ENCODE peak calls at places on chromosomes 12 and 14, in ten cellular contexts. W, Z, Q, J, I, F, D, L, H and B are unnamed samples.

GRCh38 chr12:123384318-123384993 is 524 bp downstream of the KMT5A start:
- DNase-seq in W (no peak), Z (no peak), Q (no peak), J (no peak), I (no peak), F (no peak), D (peak), L (no peak), H (peak), B (no peak)

GRCh38 chr14:93751946-93752660 is 36.2 kb downstream of the PRIMA1 start:
- DNase-seq in W (no peak), Z (no peak), Q (no peak), J (no peak), I (no peak), F (no peak), D (no peak), L (no peak), H (no peak), B (no peak)

GRCh38 chr14:36931796-36932195 is 240.6 kb downstream of the SLC25A21 start:
- DNase-seq in W (no peak), Z (no peak), Q (no peak), J (no peak), I (no peak), F (no peak), D (no peak), L (no peak), H (no peak), B (no peak)

GRCh38 chr12:105942316-105942715 is 196.4 kb downstream of the NUAK1 start:
- DNase-seq in W (no peak), Z (no peak), Q (no peak), J (no peak), I (no peak), F (no peak), D (no peak), L (no peak), H (no peak), B (no peak)

GRCh38 chr14:58796636-58797429 is 159.1 kb downstream of the DACT1 start:
- DNase-seq in W (no peak), Z (no peak), Q (no peak), J (no peak), I (no peak), F (no peak), D (peak), L (no peak), H (peak), B (no peak)

GRCh38 chr12:111606651-111607232 is 7.6 kb upstream of the ATXN2 start:
- DNase-seq in W (no peak), Z (no peak), Q (no peak), J (no peak), I (no peak), F (no peak), D (no peak), L (no peak), H (no peak), B (no peak)

GRCh38 chr14:81211844-81212243 is 8.9 kb downstream of the GTF2A1 start:
- DNase-seq in W (peak), Z (no peak), Q (no peak), J (no peak), I (no peak), F (no peak), D (peak), L (peak), H (no peak), B (no peak)

GRCh38 chr14:61280092-61280525 is 1.0 kb downstream of the TMEM30B start:
- DNase-seq in W (no peak), Z (peak), Q (no peak), J (no peak), I (peak), F (peak), D (no peak), L (no peak), H (no peak), B (no peak)

GRCh38 chr14:91252901-91253794 is 8.6 kb upstream of the GPR68 start:
- DNase-seq in W (no peak), Z (peak), Q (no peak), J (peak), I (peak), F (no peak), D (peak), L (no peak), H (peak), B (peak)

GRCh38 chr12:114976959-114977358 is 293.0 kb upstream of the TBX3 start:
- DNase-seq in W (peak), Z (no peak), Q (peak), J (no peak), I (no peak), F (no peak), D (no peak), L (peak), H (no peak), B (no peak)

GRCh38 chr14:32370720-32371119 is 41.6 kb downstream of the AKAP6 start:
- DNase-seq in W (peak), Z (no peak), Q (peak), J (no peak), I (no peak), F (no peak), D (no peak), L (peak), H (no peak), B (no peak)

GRCh38 chr14:36451346-36452065 is 68.5 kb downstream of the NKX2-1 start:
- DNase-seq in W (no peak), Z (no peak), Q (no peak), J (no peak), I (peak), F (no peak), D (no peak), L (no peak), H (no peak), B (no peak)

GRCh38 chr14:56686416-56686815 is 106.8 kb downstream of the TMEM260 start:
- DNase-seq in W (no peak), Z (peak), Q (no peak), J (no peak), I (no peak), F (no peak), D (no peak), L (no peak), H (peak), B (no peak)

GRCh38 chr12:40020261-40020691 is 85.6 kb downstream of the SLC2A13 start:
- DNase-seq in W (no peak), Z (no peak), Q (no peak), J (no peak), I (no peak), F (no peak), D (no peak), L (no peak), H (no peak), B (no peak)

GRCh38 chr12:31650927-31651326 is 8.6 kb upstream of the ETFBKMT start:
- DNase-seq in W (peak), Z (peak), Q (no peak), J (no peak), I (no peak), F (no peak), D (no peak), L (peak), H (no peak), B (no peak)

GRCh38 chr12:124774462-124775167 is 89.0 kb downstream of the SCARB1 start:
- DNase-seq in W (peak), Z (no peak), Q (peak), J (peak), I (no peak), F (no peak), D (peak), L (peak), H (no peak), B (no peak)

GRCh38 chr12:6963741-6964446 is 6.6 kb downstream of the PHB2 start:
- DNase-seq in W (no peak), Z (no peak), Q (no peak), J (peak), I (peak), F (peak), D (no peak), L (no peak), H (no peak), B (no peak)

GRCh38 chr14:22420598-22421186 is 168.3 kb downstream of the DAD1 start:
- DNase-seq in W (no peak), Z (no peak), Q (no peak), J (no peak), I (no peak), F (no peak), D (no peak), L (no peak), H (no peak), B (no peak)

GRCh38 chr14:38363217-38363616 is 107.3 kb upstream of the CLEC14A start:
- DNase-seq in W (no peak), Z (no peak), Q (no peak), J (no peak), I (no peak), F (no peak), D (no peak), L (no peak), H (no peak), B (no peak)

GRCh38 chr14:42710071-42710470 is 1103.4 kb downstream of the LRFN5 start:
- DNase-seq in W (no peak), Z (no peak), Q (no peak), J (no peak), I (no peak), F (no peak), D (no peak), L (no peak), H (no peak), B (no peak)

GRCh38 chr12:126064028-126064427 is 998.8 kb downstream of the AACS start:
- DNase-seq in W (no peak), Z (no peak), Q (no peak), J (no peak), I (no peak), F (no peak), D (no peak), L (no peak), H (no peak), B (no peak)

GRCh38 chr14:99725774-99726537 is 41.9 kb downstream of the CYP46A1 start:
- DNase-seq in W (no peak), Z (no peak), Q (no peak), J (no peak), I (peak), F (peak), D (no peak), L (no peak), H (no peak), B (no peak)

GRCh38 chr12:124493809-124494750 is 73.3 kb downstream of the NCOR2 start:
- DNase-seq in W (no peak), Z (no peak), Q (no peak), J (no peak), I (no peak), F (peak), D (peak), L (no peak), H (no peak), B (no peak)

GRCh38 chr12:95548539-95549391 is 2.5 kb downstream of the USP44 start:
- DNase-seq in W (no peak), Z (peak), Q (no peak), J (peak), I (peak), F (peak), D (no peak), L (no peak), H (peak), B (peak)

GRCh38 chr12:128613821-128614220 is 209.9 kb downstream of the SLC15A4 start:
- DNase-seq in W (no peak), Z (no peak), Q (no peak), J (no peak), I (no peak), F (no peak), D (peak), L (no peak), H (no peak), B (no peak)
- TF ChIP-seq CTCF in W (no peak), Z (no peak), Q (no peak), J (peak), I (no peak), F (no peak), D (peak), L (no peak), H (no peak), B (no peak)

DNA sequence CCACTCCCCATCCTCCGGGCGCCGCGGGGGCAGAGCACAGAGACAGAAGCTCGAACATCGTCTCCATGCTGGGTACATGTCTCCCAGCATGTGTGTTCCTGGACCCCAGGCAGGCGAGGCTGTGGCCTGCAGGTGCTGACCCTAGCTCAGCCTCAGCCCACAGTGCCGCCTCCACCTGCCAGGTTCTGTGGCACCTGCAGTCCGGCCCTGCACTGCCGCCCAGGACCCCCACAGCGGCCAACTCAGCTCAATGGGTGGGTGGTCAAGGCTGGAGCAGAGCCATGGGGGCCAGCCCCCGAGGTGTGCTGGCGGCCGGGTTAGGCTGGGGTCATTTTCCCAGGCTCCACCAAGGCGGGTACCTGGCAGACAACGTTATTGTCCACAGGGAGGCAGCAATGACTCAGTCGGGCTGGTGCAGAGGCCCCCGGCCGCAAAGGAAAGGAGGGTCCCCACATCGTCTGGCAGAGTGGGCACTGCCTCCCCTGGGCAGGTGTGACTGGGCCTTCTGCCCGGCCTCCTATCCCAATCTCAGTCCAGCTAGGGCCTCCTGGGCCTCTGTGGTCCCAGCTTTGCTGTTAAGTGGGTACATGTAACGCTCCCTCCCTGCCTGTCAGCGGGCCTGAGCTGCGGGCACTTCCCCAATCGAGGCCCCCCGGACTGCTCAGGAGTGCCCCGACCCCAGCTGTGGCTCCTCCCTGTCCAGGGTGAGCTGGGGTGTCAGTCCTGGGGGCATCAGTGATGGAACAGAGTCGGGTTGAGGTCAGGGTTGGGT is 20.2 kb upstream of the NUDT14 start:
- DNase-seq in W (no peak), Z (no peak), Q (no peak), J (no peak), I (no peak), F (no peak), D (no peak), L (no peak), H (no peak), B (no peak)
- TF ChIP-seq CTCF in W (no peak), Z (peak), Q (no peak), J (no peak), I (peak), F (no peak), D (peak), L (peak), H (no peak), B (no peak)

DNA sequence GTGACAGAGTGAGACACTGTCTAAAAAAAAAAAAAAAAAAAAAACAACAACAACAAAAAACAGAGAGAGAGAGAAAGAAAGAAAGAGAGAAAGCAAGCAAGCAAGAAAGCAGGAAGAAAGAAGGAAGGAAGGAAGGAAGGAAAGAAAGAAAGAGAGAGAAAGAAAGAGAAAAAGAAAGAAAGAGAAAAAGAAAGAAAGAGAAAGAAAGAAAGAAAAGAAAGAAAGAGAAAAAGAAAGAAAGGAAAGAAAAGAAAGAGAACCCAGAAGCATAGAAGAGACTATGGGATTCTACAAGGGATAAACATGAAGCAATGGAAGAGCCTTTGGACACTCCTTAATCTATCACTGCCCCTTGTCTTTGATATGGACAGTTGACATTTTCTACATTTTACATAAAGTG is 151.8 kb upstream of the CPM start:
- DNase-seq in W (no peak), Z (no peak), Q (no peak), J (no peak), I (no peak), F (no peak), D (no peak), L (no peak), H (no peak), B (no peak)
- TF ChIP-seq CTCF in W (no peak), Z (no peak), Q (no peak), J (no peak), I (no peak), F (no peak), D (no peak), L (no peak), H (no peak), B (no peak)

DNA sequence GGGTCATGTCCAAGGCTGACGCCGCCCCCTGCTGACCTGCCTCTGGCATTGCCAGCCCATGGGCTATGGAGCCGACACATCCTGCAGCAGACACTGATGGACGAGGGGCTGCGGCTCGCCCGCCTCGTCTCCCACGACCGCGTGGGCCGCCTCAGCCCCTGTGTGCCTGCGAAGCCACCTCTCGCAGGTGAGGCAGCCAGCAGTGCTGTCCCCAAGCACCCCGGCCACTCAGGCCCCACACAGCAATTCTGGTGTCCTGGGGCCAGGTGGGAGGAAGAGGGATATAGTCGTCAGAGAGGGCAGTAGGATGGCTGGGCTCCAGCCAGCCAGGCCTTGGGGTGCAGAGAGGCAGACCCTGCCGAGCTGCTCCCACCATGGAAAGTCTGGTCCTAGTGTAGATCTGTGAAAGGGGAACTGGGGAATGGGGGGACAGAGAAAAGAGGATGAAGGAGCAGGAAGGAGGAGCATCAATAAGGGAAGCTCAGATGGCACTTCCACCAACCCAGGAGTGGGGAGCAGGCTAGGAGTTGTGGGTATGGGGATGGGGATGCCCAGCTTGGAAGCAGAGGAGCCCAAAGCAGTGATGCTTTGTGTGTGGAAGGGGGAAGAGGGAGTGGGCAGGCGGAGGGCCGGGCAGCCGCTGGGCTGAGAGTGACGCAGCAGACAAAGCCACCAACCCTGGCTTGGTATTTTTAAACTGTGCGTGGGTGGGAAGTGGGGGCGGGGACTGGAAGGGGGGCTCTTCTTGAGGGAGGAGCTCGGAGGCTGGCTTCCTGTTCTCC is 4.7 kb downstream of the NAB2 start:
- DNase-seq in W (peak), Z (peak), Q (peak), J (peak), I (peak), F (peak), D (peak), L (peak), H (peak), B (peak)
- TF ChIP-seq CTCF in W (peak), Z (peak), Q (peak), J (peak), I (peak), F (no peak), D (peak), L (peak), H (peak), B (peak)

GRCh38 chr14:24156840-24157239 is 4.2 kb upstream of the IRF9 start:
- DNase-seq in W (no peak), Z (no peak), Q (no peak), J (no peak), I (no peak), F (no peak), D (no peak), L (no peak), H (no peak), B (no peak)
- TF ChIP-seq CTCF in W (no peak), Z (no peak), Q (no peak), J (no peak), I (no peak), F (no peak), D (no peak), L (no peak), H (no peak), B (no peak)

GRCh38 chr12:48878548-48878947 is 12.9 kb upstream of the RND1 start:
- DNase-seq in W (no peak), Z (no peak), Q (no peak), J (no peak), I (no peak), F (no peak), D (no peak), L (no peak), H (no peak), B (no peak)
- TF ChIP-seq CTCF in W (no peak), Z (no peak), Q (no peak), J (no peak), I (no peak), F (no peak), D (no peak), L (no peak), H (no peak), B (no peak)